ENCODE peak calls at places on chromosome 13, in four cellular contexts. One of them, this sample, is unnamed.

GRCh38 chr13:83752141-83752540 is 130.1 kb downstream of the SLITRK1 start:
- DNase-seq in K562: no peak
- DNase-seq in H1: no peak
- DNase-seq in HCT116: no peak
- DNase-seq in this sample: no peak

GRCh38 chr13:112790735-112791641 is 101.2 kb downstream of the ATP11A start:
- DNase-seq in H1: no peak
- DNase-seq in HCT116: no peak
- DNase-seq in K562: no peak
- DNase-seq in this sample: peak

GRCh38 chr13:67506407-67506806 is 276.3 kb upstream of the PCDH9 start:
- DNase-seq in HCT116: no peak
- DNase-seq in H1: no peak
- DNase-seq in K562: no peak
- DNase-seq in this sample: no peak

GRCh38 chr13:65907656-65908441 is 1322.3 kb downstream of the PCDH9 start:
- DNase-seq in H1: no peak
- DNase-seq in HCT116: no peak
- DNase-seq in K562: no peak
- DNase-seq in this sample: no peak

GRCh38 chr13:56110751-56111150 is 1030.0 kb upstream of the PRR20A start:
- DNase-seq in K562: no peak
- DNase-seq in H1: no peak
- DNase-seq in HCT116: no peak
- DNase-seq in this sample: no peak

GRCh38 chr13:100102042-100102441 is 13.1 kb downstream of the PCCA start:
- DNase-seq in HCT116: no peak
- DNase-seq in K562: no peak
- DNase-seq in H1: no peak
- DNase-seq in this sample: no peak

GRCh38 chr13:89455741-89456140 is 1784.6 kb downstream of the SLITRK5 start:
- DNase-seq in H1: no peak
- DNase-seq in HCT116: no peak
- DNase-seq in K562: no peak
- DNase-seq in this sample: no peak

GRCh38 chr13:27510082-27510481 is 59.7 kb upstream of the MTIF3 start:
- DNase-seq in H1: no peak
- DNase-seq in HCT116: no peak
- DNase-seq in K562: no peak
- DNase-seq in this sample: no peak

GRCh38 chr13:25816239-25816638 is 235.6 kb downstream of the SHISA2 start:
- DNase-seq in H1: no peak
- DNase-seq in HCT116: no peak
- DNase-seq in K562: no peak
- DNase-seq in this sample: no peak

GRCh38 chr13:110209950-110210603 is 96.9 kb downstream of the COL4A1 start:
- DNase-seq in K562: no peak
- DNase-seq in H1: no peak
- DNase-seq in HCT116: no peak
- DNase-seq in this sample: no peak

GRCh38 chr13:42650470-42650869 is 76.5 kb downstream of the TNFSF11 start:
- DNase-seq in HCT116: no peak
- DNase-seq in H1: no peak
- DNase-seq in K562: no peak
- DNase-seq in this sample: no peak

GRCh38 chr13:76266566-76266965 is 619.6 kb downstream of the KCTD12 start:
- DNase-seq in HCT116: no peak
- DNase-seq in K562: no peak
- DNase-seq in H1: no peak
- DNase-seq in this sample: no peak

GRCh38 chr13:69213331-69213850 is 894.2 kb upstream of the ATXN8OS start:
- DNase-seq in H1: no peak
- DNase-seq in HCT116: no peak
- DNase-seq in K562: no peak
- DNase-seq in this sample: no peak

GRCh38 chr13:31835932-31836331 is 96.6 kb downstream of the RXFP2 start:
- DNase-seq in K562: no peak
- DNase-seq in H1: no peak
- DNase-seq in HCT116: no peak
- DNase-seq in this sample: no peak

GRCh38 chr13:97367016-97367415 is 67.0 kb upstream of the RAP2A start:
- DNase-seq in K562: no peak
- DNase-seq in H1: no peak
- DNase-seq in HCT116: no peak
- DNase-seq in this sample: no peak

GRCh38 chr13:67619346-67619745 is 389.2 kb upstream of the PCDH9 start:
- DNase-seq in K562: no peak
- DNase-seq in H1: no peak
- DNase-seq in HCT116: no peak
- DNase-seq in this sample: no peak

GRCh38 chr13:72782717-72783116 is 784 bp downstream of the PIBF1 start:
- DNase-seq in H1: no peak
- DNase-seq in HCT116: no peak
- DNase-seq in K562: peak
- DNase-seq in this sample: no peak

GRCh38 chr13:26074706-26075105 is 22.9 kb upstream of the SHISA2 start:
- DNase-seq in HCT116: no peak
- DNase-seq in H1: no peak
- DNase-seq in K562: no peak
- DNase-seq in this sample: no peak

GRCh38 chr13:29810145-29810742 is 40.2 kb downstream of the UBL3 start:
- DNase-seq in HCT116: no peak
- DNase-seq in H1: no peak
- DNase-seq in K562: no peak
- DNase-seq in this sample: no peak
- TF ChIP-seq ATF3 in HCT116: no peak
- TF ChIP-seq ATF3 in H1: no peak
- TF ChIP-seq ATF3 in K562: no peak
- TF ChIP-seq ATF3 in this sample: no peak

GRCh38 chr13:85698236-85698635 is 101.0 kb downstream of the SLITRK6 start:
- DNase-seq in HCT116: no peak
- DNase-seq in H1: no peak
- DNase-seq in K562: no peak
- DNase-seq in this sample: no peak
- TF ChIP-seq ATF3 in HCT116: no peak
- TF ChIP-seq ATF3 in H1: no peak
- TF ChIP-seq ATF3 in K562: no peak
- TF ChIP-seq ATF3 in this sample: no peak

GRCh38 chr13:28819748-28820098 is 416 bp upstream of the MTUS2 start:
- DNase-seq in H1: no peak
- DNase-seq in HCT116: no peak
- DNase-seq in K562: peak
- DNase-seq in this sample: peak
- TF ChIP-seq ATF3 in H1: no peak
- TF ChIP-seq ATF3 in HCT116: no peak
- TF ChIP-seq ATF3 in K562: no peak
- TF ChIP-seq ATF3 in this sample: no peak

GRCh38 chr13:113906566-113906965 is 42.7 kb upstream of the GAS6 start:
- DNase-seq in K562: no peak
- DNase-seq in HCT116: no peak
- DNase-seq in H1: no peak
- DNase-seq in this sample: no peak

GRCh38 chr13:113905942-113906341 is 42.1 kb upstream of the GAS6 start:
- DNase-seq in HCT116: no peak
- DNase-seq in K562: no peak
- DNase-seq in H1: no peak
- DNase-seq in this sample: no peak

GRCh38 chr13:113904411-113904810 is 40.5 kb upstream of the GAS6 start:
- DNase-seq in H1: no peak
- DNase-seq in HCT116: no peak
- DNase-seq in K562: no peak
- DNase-seq in this sample: peak

GRCh38 chr13:113905018-113905417 is 41.1 kb upstream of the GAS6 start:
- DNase-seq in K562: no peak
- DNase-seq in HCT116: no peak
- DNase-seq in H1: no peak
- DNase-seq in this sample: no peak

DNA sequence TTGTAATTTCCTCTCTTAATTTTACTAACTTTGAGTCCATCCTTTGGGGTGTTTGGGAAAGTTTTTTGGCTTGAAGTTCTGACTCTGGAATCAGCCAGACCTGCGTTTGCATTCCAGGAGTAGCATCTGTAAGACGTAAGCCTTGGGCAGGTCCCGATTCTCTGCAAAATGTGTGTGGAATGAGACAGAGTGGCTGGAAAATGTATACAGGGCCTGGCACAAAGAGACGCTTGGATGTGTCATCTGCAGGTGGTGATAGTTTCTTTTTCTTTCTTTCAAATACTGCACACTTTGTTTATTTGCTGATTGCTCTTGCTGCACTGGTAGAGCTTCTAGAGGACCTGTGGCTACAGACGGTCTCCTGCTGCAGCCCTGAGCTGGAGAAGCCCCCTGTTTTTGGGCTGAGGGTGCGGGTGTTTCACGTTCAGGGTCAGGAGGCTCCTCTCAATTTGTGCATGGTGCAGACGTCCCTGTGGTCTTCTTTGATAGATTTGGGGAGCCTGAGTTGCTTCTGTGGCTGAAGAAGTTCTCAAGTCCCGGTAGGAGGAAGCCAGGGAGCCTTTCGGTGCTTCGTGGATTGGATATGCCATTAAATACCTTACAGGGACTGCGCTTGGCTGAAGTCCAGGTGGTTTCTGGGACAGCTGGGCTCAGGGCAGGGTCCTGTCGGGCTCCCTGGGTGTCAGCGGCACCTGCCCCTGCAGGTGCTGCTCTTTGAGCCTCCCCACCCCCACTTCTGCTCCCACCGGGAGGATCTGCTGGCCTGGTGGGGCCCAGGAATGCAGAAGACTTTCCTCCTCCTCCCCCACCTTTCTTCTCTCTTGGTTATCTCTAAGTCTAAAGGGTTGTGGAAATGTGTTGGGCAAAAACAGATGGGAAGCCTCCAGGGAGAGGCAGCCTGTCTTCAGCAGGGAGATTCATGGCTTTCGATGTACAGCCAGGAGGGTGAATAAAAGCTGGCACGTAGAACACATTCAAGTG is 44.1 kb upstream of the GAS6 start:
- DNase-seq in HCT116: no peak
- DNase-seq in H1: no peak
- DNase-seq in K562: no peak
- DNase-seq in this sample: no peak
- TF ChIP-seq ATF3 in HCT116: no peak
- TF ChIP-seq ATF3 in H1: no peak
- TF ChIP-seq ATF3 in K562: no peak
- TF ChIP-seq ATF3 in this sample: no peak

GRCh38 chr13:103046676-103047075 is 19.5 kb downstream of the SLC10A2 start:
- DNase-seq in K562: no peak
- DNase-seq in H1: no peak
- DNase-seq in HCT116: no peak
- DNase-seq in this sample: no peak
- TF ChIP-seq ATF3 in K562: no peak
- TF ChIP-seq ATF3 in H1: no peak
- TF ChIP-seq ATF3 in HCT116: no peak
- TF ChIP-seq ATF3 in this sample: no peak

DNA sequence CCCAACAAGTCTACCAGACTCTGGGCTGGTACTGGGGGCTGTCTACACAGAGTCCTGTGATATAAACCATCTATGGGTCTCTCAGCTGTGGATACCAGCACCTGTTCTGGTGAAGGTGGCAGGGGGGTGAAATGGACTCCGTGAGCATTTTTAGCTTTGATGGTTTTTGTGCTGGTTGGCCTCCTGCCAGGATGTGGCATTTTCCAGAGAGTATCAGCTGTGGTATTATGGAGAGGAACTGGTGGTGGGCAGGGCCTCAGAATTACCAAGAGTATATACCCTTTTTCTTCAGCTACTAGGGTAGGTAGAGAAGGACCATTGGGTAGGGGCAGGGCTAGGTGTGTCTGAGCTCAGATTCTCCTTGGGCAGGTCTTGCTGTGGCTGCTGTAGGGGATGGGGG is 1920.9 kb upstream of the PCDH20 start:
- DNase-seq in HCT116: no peak
- DNase-seq in K562: no peak
- DNase-seq in H1: no peak
- DNase-seq in this sample: no peak
- TF ChIP-seq ATF3 in HCT116: no peak
- TF ChIP-seq ATF3 in K562: no peak
- TF ChIP-seq ATF3 in H1: no peak
- TF ChIP-seq ATF3 in this sample: no peak

GRCh38 chr13:95176611-95177259 is 124.5 kb downstream of the ABCC4 start:
- DNase-seq in K562: no peak
- DNase-seq in HCT116: no peak
- DNase-seq in H1: no peak
- DNase-seq in this sample: no peak
- TF ChIP-seq ATF3 in K562: no peak
- TF ChIP-seq ATF3 in HCT116: no peak
- TF ChIP-seq ATF3 in H1: no peak
- TF ChIP-seq ATF3 in this sample: no peak

This sample was measured in WTC11.